ENCODE peak calls at places on chromosomes 2 and 18, in four cellular contexts. One of them, this sample, is unnamed.

GRCh38 chr2:239935789-239936758 is 89.1 kb downstream of the NDUFA10 start:
- DNase-seq in pancreas: peak; percentile 31
- DNase-seq in heart right ventricle: no peak
- DNase-seq in astrocyte of the spinal cord: no peak
- DNase-seq in this sample: peak; percentile 55

GRCh38 chr2:181174880-181175590 is 194.6 kb downstream of the UBE2E3 start:
- DNase-seq in pancreas: no peak
- DNase-seq in astrocyte of the spinal cord: peak; percentile 50
- DNase-seq in heart right ventricle: no peak
- DNase-seq in this sample: no peak

GRCh38 chr2:172305066-172305465 is 122.3 kb upstream of the ITGA6 start:
- DNase-seq in heart right ventricle: no peak
- DNase-seq in astrocyte of the spinal cord: no peak
- DNase-seq in pancreas: no peak
- DNase-seq in this sample: no peak

GRCh38 chr18:4636957-4637356 is 181.8 kb upstream of the DLGAP1 start:
- DNase-seq in heart right ventricle: no peak
- DNase-seq in astrocyte of the spinal cord: no peak
- DNase-seq in pancreas: no peak
- DNase-seq in this sample: no peak

GRCh38 chr18:49967914-49968313 is 154.6 kb upstream of the ACAA2 start:
- DNase-seq in pancreas: no peak
- DNase-seq in heart right ventricle: no peak
- DNase-seq in astrocyte of the spinal cord: no peak
- DNase-seq in this sample: no peak

GRCh38 chr2:172313715-172314341 is 113.6 kb upstream of the ITGA6 start:
- DNase-seq in pancreas: no peak
- DNase-seq in astrocyte of the spinal cord: no peak
- DNase-seq in heart right ventricle: no peak
- DNase-seq in this sample: no peak

GRCh38 chr2:66445781-66446177 is 10.9 kb downstream of the MEIS1 start:
- DNase-seq in astrocyte of the spinal cord: peak; percentile 64
- DNase-seq in heart right ventricle: no peak
- DNase-seq in pancreas: peak; percentile 78
- DNase-seq in this sample: no peak

GRCh38 chr2:237859533-237860272 is at the start of gene RAMP1:
- DNase-seq in pancreas: peak; percentile 87
- DNase-seq in heart right ventricle: no peak
- DNase-seq in astrocyte of the spinal cord: no peak
- DNase-seq in this sample: no peak

GRCh38 chr2:64114063-64114911 is 29.9 kb downstream of the PELI1 start:
- DNase-seq in heart right ventricle: no peak
- DNase-seq in pancreas: no peak
- DNase-seq in astrocyte of the spinal cord: peak; percentile 82
- DNase-seq in this sample: no peak

GRCh38 chr18:14945984-14946383 is 198.0 kb downstream of the ANKRD30B start:
- DNase-seq in astrocyte of the spinal cord: no peak
- DNase-seq in heart right ventricle: no peak
- DNase-seq in pancreas: no peak
- DNase-seq in this sample: no peak

GRCh38 chr18:58601468-58602266 is 27.2 kb downstream of the ALPK2 start:
- DNase-seq in astrocyte of the spinal cord: no peak
- DNase-seq in heart right ventricle: no peak
- DNase-seq in pancreas: no peak
- DNase-seq in this sample: no peak

GRCh38 chr2:48043746-48044145 is 137.4 kb upstream of the FBXO11 start:
- DNase-seq in heart right ventricle: no peak
- DNase-seq in pancreas: no peak
- DNase-seq in astrocyte of the spinal cord: no peak
- DNase-seq in this sample: no peak

GRCh38 chr2:127541849-127542630 is 6.6 kb downstream of the MYO7B start:
- DNase-seq in heart right ventricle: no peak
- DNase-seq in pancreas: no peak
- DNase-seq in astrocyte of the spinal cord: no peak
- DNase-seq in this sample: no peak

GRCh38 chr2:8086796-8087479 is 594.9 kb upstream of the ID2 start:
- DNase-seq in heart right ventricle: no peak
- DNase-seq in pancreas: no peak
- DNase-seq in astrocyte of the spinal cord: peak; percentile 96
- DNase-seq in this sample: no peak

GRCh38 chr2:18959952-18960717 is 370.8 kb upstream of the NT5C1B start:
- DNase-seq in pancreas: no peak
- DNase-seq in heart right ventricle: no peak
- DNase-seq in astrocyte of the spinal cord: no peak
- DNase-seq in this sample: no peak

GRCh38 chr2:46970334-46971288 is 55.0 kb upstream of the MCFD2 start:
- DNase-seq in heart right ventricle: no peak
- DNase-seq in astrocyte of the spinal cord: peak; percentile 46
- DNase-seq in pancreas: peak; percentile 90
- DNase-seq in this sample: peak; percentile 92

GRCh38 chr2:69159988-69160387 is 147.0 kb downstream of the ANTXR1 start:
- DNase-seq in astrocyte of the spinal cord: no peak
- DNase-seq in heart right ventricle: no peak
- DNase-seq in pancreas: no peak
- DNase-seq in this sample: no peak

GRCh38 chr2:237604960-237605359 is 14.4 kb upstream of the RAB17 start:
- DNase-seq in astrocyte of the spinal cord: no peak
- DNase-seq in heart right ventricle: no peak
- DNase-seq in pancreas: no peak
- DNase-seq in this sample: no peak

GRCh38 chr2:164014068-164014577 is 278.3 kb upstream of the FIGN start:
- DNase-seq in heart right ventricle: peak; percentile 6
- DNase-seq in pancreas: no peak
- DNase-seq in astrocyte of the spinal cord: peak; percentile 32
- DNase-seq in this sample: no peak

GRCh38 chr2:39772086-39772811 is 6.8 kb downstream of the THUMPD2 start:
- DNase-seq in astrocyte of the spinal cord: peak; percentile 73
- DNase-seq in pancreas: no peak
- DNase-seq in heart right ventricle: no peak
- DNase-seq in this sample: no peak

GRCh38 chr2:178513876-178514275 is 33.6 kb downstream of the PLEKHA3 start:
- DNase-seq in pancreas: no peak
- DNase-seq in heart right ventricle: no peak
- DNase-seq in astrocyte of the spinal cord: peak; percentile 44
- DNase-seq in this sample: no peak

GRCh38 chr18:55331301-55331700 is 256.7 kb downstream of the TCF4 start:
- DNase-seq in heart right ventricle: no peak
- DNase-seq in astrocyte of the spinal cord: no peak
- DNase-seq in pancreas: no peak
- DNase-seq in this sample: no peak

GRCh38 chr2:219245148-219245898 is at the start of the genes GLB1L and STK16:
- DNase-seq in pancreas: peak; percentile 98
- DNase-seq in heart right ventricle: peak; percentile 95
- DNase-seq in astrocyte of the spinal cord: peak; percentile 94
- DNase-seq in this sample: peak; percentile 89

GRCh38 chr2:85468704-85469349 is 50.3 kb downstream of the SH2D6 start:
- DNase-seq in heart right ventricle: peak; percentile 40
- DNase-seq in pancreas: peak; percentile 58
- DNase-seq in astrocyte of the spinal cord: peak; percentile 65
- DNase-seq in this sample: no peak

GRCh38 chr2:118589726-118590125 is 257.7 kb downstream of the EN1 start:
- DNase-seq in pancreas: no peak
- DNase-seq in heart right ventricle: no peak
- DNase-seq in astrocyte of the spinal cord: no peak
- DNase-seq in this sample: no peak

GRCh38 chr2:20050712-20051517 is 513 bp downstream of the LAPTM4A start:
- DNase-seq in heart right ventricle: peak; percentile 61
- DNase-seq in astrocyte of the spinal cord: peak; percentile 70
- DNase-seq in pancreas: no peak
- DNase-seq in this sample: no peak

GRCh38 chr18:42413870-42414269 is 458.8 kb downstream of the PIK3C3 start:
- DNase-seq in pancreas: no peak
- DNase-seq in astrocyte of the spinal cord: peak; percentile 29
- DNase-seq in heart right ventricle: no peak
- DNase-seq in this sample: no peak

GRCh38 chr2:108396845-108397244 is 19.1 kb downstream of the SULT1C4 start:
- DNase-seq in astrocyte of the spinal cord: peak; percentile 42
- DNase-seq in pancreas: no peak
- DNase-seq in heart right ventricle: no peak
- DNase-seq in this sample: no peak

GRCh38 chr2:37387143-37387835 is 42.9 kb downstream of the QPCT start:
- DNase-seq in astrocyte of the spinal cord: peak; percentile 50
- DNase-seq in heart right ventricle: no peak
- DNase-seq in pancreas: no peak
- DNase-seq in this sample: no peak

GRCh38 chr2:74760875-74761630 is 72.9 kb upstream of the HK2 start:
- DNase-seq in astrocyte of the spinal cord: no peak
- DNase-seq in pancreas: no peak
- DNase-seq in heart right ventricle: no peak
- DNase-seq in this sample: no peak

GRCh38 chr2:127694986-127695385 is 6.3 kb upstream of the SFT2D3 start:
- DNase-seq in pancreas: no peak
- DNase-seq in heart right ventricle: no peak
- DNase-seq in astrocyte of the spinal cord: no peak
- DNase-seq in this sample: no peak

GRCh38 chr2:128501700-128502099 is 183.0 kb upstream of the HS6ST1 start:
- DNase-seq in astrocyte of the spinal cord: no peak
- DNase-seq in pancreas: no peak
- DNase-seq in heart right ventricle: no peak
- DNase-seq in this sample: peak; percentile 33

GRCh38 chr2:8656160-8656641 is 25.7 kb upstream of the ID2 start:
- DNase-seq in heart right ventricle: no peak
- DNase-seq in astrocyte of the spinal cord: peak; percentile 81
- DNase-seq in pancreas: no peak
- DNase-seq in this sample: no peak

GRCh38 chr2:204885747-204886146 is 340.5 kb downstream of the PARD3B start:
- DNase-seq in astrocyte of the spinal cord: no peak
- DNase-seq in pancreas: no peak
- DNase-seq in heart right ventricle: no peak
- DNase-seq in this sample: no peak

GRCh38 chr2:103361712-103362111 is 599.9 kb downstream of the TMEM182 start:
- DNase-seq in heart right ventricle: no peak
- DNase-seq in astrocyte of the spinal cord: no peak
- DNase-seq in pancreas: peak; percentile 25
- DNase-seq in this sample: no peak

GRCh38 chr2:206204710-206205109 is 45.0 kb downstream of the EEF1B2 start:
- DNase-seq in pancreas: no peak
- DNase-seq in heart right ventricle: no peak
- DNase-seq in astrocyte of the spinal cord: no peak
- DNase-seq in this sample: no peak

GRCh38 chr2:121080013-121080772 is 204.8 kb downstream of the TFCP2L1 start:
- DNase-seq in pancreas: no peak
- DNase-seq in heart right ventricle: peak; percentile 51
- DNase-seq in astrocyte of the spinal cord: peak; percentile 47
- DNase-seq in this sample: no peak

GRCh38 chr2:23399674-23400261 is 14.8 kb downstream of the KLHL29 start:
- DNase-seq in heart right ventricle: no peak
- DNase-seq in pancreas: no peak
- DNase-seq in astrocyte of the spinal cord: no peak
- DNase-seq in this sample: no peak
- TF ChIP-seq CTCF in heart right ventricle: no peak
- TF ChIP-seq CTCF in pancreas: no peak
- TF ChIP-seq CTCF in astrocyte of the spinal cord: no peak
- TF ChIP-seq CTCF in this sample: no peak

GRCh38 chr2:220665108-220665471 is 907.0 kb downstream of the EPHA4 start:
- DNase-seq in astrocyte of the spinal cord: no peak
- DNase-seq in pancreas: no peak
- DNase-seq in heart right ventricle: no peak
- DNase-seq in this sample: no peak

GRCh38 chr2:220660277-220661155 is 911.6 kb downstream of the EPHA4 start:
- DNase-seq in heart right ventricle: no peak
- DNase-seq in astrocyte of the spinal cord: no peak
- DNase-seq in pancreas: no peak
- DNase-seq in this sample: no peak

GRCh38 chr2:220664272-220665107 is 907.6 kb downstream of the EPHA4 start:
- DNase-seq in pancreas: no peak
- DNase-seq in heart right ventricle: no peak
- DNase-seq in astrocyte of the spinal cord: no peak
- DNase-seq in this sample: no peak

GRCh38 chr2:220662415-220662814 is 909.7 kb downstream of the EPHA4 start:
- DNase-seq in pancreas: no peak
- DNase-seq in heart right ventricle: no peak
- DNase-seq in astrocyte of the spinal cord: no peak
- DNase-seq in this sample: no peak

DNA sequence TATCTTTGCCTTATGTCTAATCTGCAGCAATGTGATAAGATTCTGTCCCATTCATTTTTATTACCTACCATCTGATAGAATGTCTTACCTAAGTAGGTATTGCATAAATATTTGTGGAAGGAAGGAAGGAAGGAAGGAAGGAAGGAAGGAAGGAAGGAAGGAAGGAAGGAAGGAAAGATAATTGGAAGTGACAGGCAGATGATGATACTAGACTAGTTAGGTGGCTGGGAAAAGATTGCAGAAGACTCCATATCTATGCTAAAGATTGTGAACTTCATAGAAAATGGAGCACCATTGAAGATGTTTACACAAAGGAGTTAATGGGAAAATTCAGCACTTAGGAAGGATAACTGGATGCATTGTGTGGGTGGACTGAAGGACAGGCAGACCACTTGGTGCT is 909.0 kb downstream of the EPHA4 start:
- DNase-seq in pancreas: no peak
- DNase-seq in astrocyte of the spinal cord: no peak
- DNase-seq in heart right ventricle: no peak
- DNase-seq in this sample: no peak
- TF ChIP-seq CTCF in pancreas: no peak
- TF ChIP-seq CTCF in astrocyte of the spinal cord: no peak
- TF ChIP-seq CTCF in heart right ventricle: no peak
- TF ChIP-seq CTCF in this sample: no peak

GRCh38 chr2:10239561-10239967 is 63.1 kb upstream of the HPCAL1 start:
- DNase-seq in heart right ventricle: no peak
- DNase-seq in astrocyte of the spinal cord: no peak
- DNase-seq in pancreas: peak; percentile 38
- DNase-seq in this sample: peak; percentile 31
- TF ChIP-seq CTCF in heart right ventricle: no peak
- TF ChIP-seq CTCF in astrocyte of the spinal cord: peak; percentile 27
- TF ChIP-seq CTCF in pancreas: no peak
- TF ChIP-seq CTCF in this sample: no peak

DNA sequence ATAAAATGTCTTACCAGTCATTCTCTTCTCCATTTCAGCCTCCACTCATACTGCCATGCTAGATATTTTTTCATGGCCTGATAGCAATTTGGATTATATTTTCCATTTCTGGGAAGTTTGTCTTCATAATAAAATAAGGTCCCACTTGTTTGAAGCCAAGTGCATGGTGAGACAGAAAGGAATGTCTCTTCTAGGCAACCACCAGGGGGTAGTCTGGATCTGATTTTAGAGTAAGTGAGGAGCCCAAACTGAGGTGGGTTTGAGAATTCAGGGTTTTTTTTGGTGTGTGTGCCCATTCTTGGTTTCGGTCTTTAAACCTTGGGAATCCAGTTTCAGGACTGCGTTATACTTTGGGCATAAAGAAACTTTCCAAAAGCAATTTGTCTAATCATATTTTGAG is 315.5 kb downstream of the RPRM start:
- DNase-seq in astrocyte of the spinal cord: peak; percentile 30
- DNase-seq in pancreas: no peak
- DNase-seq in heart right ventricle: no peak
- DNase-seq in this sample: no peak
- TF ChIP-seq CTCF in astrocyte of the spinal cord: peak; percentile 43
- TF ChIP-seq CTCF in pancreas: peak; percentile 46
- TF ChIP-seq CTCF in heart right ventricle: peak; percentile 21
- TF ChIP-seq CTCF in this sample: no peak

This sample was measured in CD14-positive monocyte.